ENCODE peak calls at places on chromosomes 7 and 10, in ten cellular contexts. B is H7; U is stimulated activated CD8-positive, alpha-beta memory T cell treated with anti-CD3 and anti-CD28 coated beads, Interleukin-7, amount 100 ng/mL, for 4 hours; C is GM12891; E is EL; N is fibroblast of mammary gland; R is activated CD4-positive, alpha-beta T cell treated with anti-CD3 and anti-CD28 coated beads for 24 hours; G is NCI-H1436; J is activated effector memory CD4-positive, alpha-beta T cell treated with Interleukin-2 at 50 U/mL for 16 hours; Q is fibroblast of the conjunctiva. Z is an unnamed sample.
A peak's percentile ranks its signal among the peaks of the same experiment; 100 is the strongest.

GRCh38 chr7:80916770-80917681 is 1.8 kb downstream of the SEMA3C start:
- DNase-seq in R (no peak), N (peak; percentile 93), E (peak; percentile 74), U (no peak), J (no peak), B (no peak), G (no peak), C (no peak), Q (peak; percentile 50), Z (no peak)

GRCh38 chr7:44982535-44982923 is 3.7 kb upstream of the MYO1G start:
- DNase-seq in R (no peak), J (no peak), C (no peak), U (no peak), B (no peak), E (no peak), N (no peak), G (no peak), Q (no peak), Z (no peak)

GRCh38 chr7:17370901-17371550 is 72.6 kb downstream of the AHR start:
- DNase-seq in C (no peak), N (peak; percentile 21), B (no peak), J (no peak), R (no peak), U (no peak), Q (no peak), E (peak; percentile 42), G (no peak), Z (no peak)

GRCh38 chr7:55189878-55190436 is 171.1 kb downstream of the EGFR start:
- DNase-seq in E (no peak), R (no peak), Q (no peak), C (no peak), J (no peak), B (no peak), G (no peak), U (no peak), N (no peak), Z (no peak)

GRCh38 chr7:141360414-141360760 is 190.8 kb upstream of the AGK start:
- DNase-seq in C (no peak), J (no peak), B (no peak), U (no peak), E (no peak), R (no peak), N (no peak), G (no peak), Q (no peak), Z (no peak)

GRCh38 chr10:132988988-132989387 is 46.6 kb upstream of the CFAP46 start:
- DNase-seq in U (no peak), E (no peak), N (no peak), J (no peak), Q (no peak), R (no peak), C (no peak), G (no peak), B (no peak), Z (no peak)

GRCh38 chr7:114416089-114416990 is 1.7 kb downstream of the FOXP2 start:
- DNase-seq in G (no peak), B (no peak), E (no peak), N (peak; percentile 40), U (no peak), R (no peak), C (no peak), J (no peak), Q (no peak), Z (no peak)

GRCh38 chr10:71748671-71749191 is 24.6 kb downstream of the VSIR start:
- DNase-seq in C (peak; percentile 72), E (no peak), G (no peak), J (peak; percentile 83), R (peak; percentile 39), N (no peak), Q (no peak), U (peak; percentile 57), B (peak; percentile 80), Z (peak; percentile 89)

GRCh38 chr7:129684777-129685176 is 73.3 kb downstream of the NRF1 start:
- DNase-seq in Q (no peak), E (peak; percentile 18), C (no peak), J (no peak), N (no peak), R (no peak), U (no peak), G (no peak), B (peak; percentile 39), Z (no peak)

GRCh38 chr10:31000867-31001266 is 30.8 kb downstream of the ZNF438 start:
- DNase-seq in U (no peak), N (peak; percentile 37), J (no peak), Q (no peak), R (no peak), B (no peak), E (no peak), C (no peak), G (no peak), Z (no peak)

GRCh38 chr7:28389504-28390385 is 22.6 kb upstream of the CREB5 start:
- DNase-seq in B (peak; percentile 24), Q (peak; percentile 67), C (peak; percentile 4), N (peak; percentile 79), G (peak; percentile 46), J (no peak), U (no peak), R (no peak), E (peak; percentile 65), Z (peak; percentile 69)

GRCh38 chr10:119284679-119285096 is 77.3 kb downstream of the GRK5 start:
- DNase-seq in C (no peak), E (no peak), B (no peak), R (no peak), G (no peak), N (no peak), U (no peak), Q (no peak), J (no peak), Z (no peak)

GRCh38 chr10:30747633-30748032 is 118.1 kb upstream of the LYZL2 start:
- DNase-seq in U (no peak), E (peak; percentile 64), R (peak; percentile 25), N (peak; percentile 66), G (no peak), B (no peak), Q (no peak), C (no peak), J (peak; percentile 14), Z (no peak)

GRCh38 chr10:106746888-106747287 is 417.6 kb downstream of the SORCS1 start:
- DNase-seq in N (no peak), R (no peak), U (no peak), E (no peak), C (no peak), G (no peak), Q (no peak), B (no peak), J (no peak), Z (no peak)

GRCh38 chr7:8638076-8638475 is 204.7 kb downstream of the NXPH1 start:
- DNase-seq in N (no peak), B (peak; percentile 3), G (peak; percentile 88), R (no peak), J (no peak), Q (no peak), U (no peak), C (no peak), E (no peak), Z (no peak)

GRCh38 chr10:5442056-5442989 is 30.0 kb downstream of the NET1 start:
- DNase-seq in G (peak; percentile 23), N (peak; percentile 68), C (no peak), R (peak; percentile 26), E (peak; percentile 51), U (no peak), Q (no peak), J (no peak), B (no peak), Z (peak; percentile 51)

GRCh38 chr10:51886438-51887068 is 187.2 kb upstream of the CSTF2T start:
- DNase-seq in J (no peak), E (peak; percentile 40), B (no peak), R (no peak), C (no peak), N (peak; percentile 74), Q (no peak), U (no peak), G (no peak), Z (no peak)

GRCh38 chr10:130782467-130782866 is 529.1 kb downstream of the TCERG1L start:
- DNase-seq in N (no peak), C (no peak), R (no peak), E (no peak), U (no peak), J (no peak), B (peak; percentile 88), Q (no peak), G (no peak), Z (no peak)

GRCh38 chr10:91652364-91652763 is 19.5 kb upstream of the PPP1R3C start:
- DNase-seq in C (no peak), G (no peak), Q (peak; percentile 61), J (no peak), R (no peak), E (peak; percentile 99), B (no peak), U (no peak), N (peak; percentile 95), Z (no peak)

GRCh38 chr7:140676303-140676702 is 3.6 kb downstream of the ADCK2 start:
- DNase-seq in R (no peak), B (no peak), C (peak; percentile 48), N (no peak), E (no peak), G (no peak), Q (no peak), J (no peak), U (no peak), Z (peak; percentile 67)

GRCh38 chr10:507908-508444 is 181.5 kb downstream of the DIP2C start:
- DNase-seq in E (no peak), G (no peak), Q (no peak), U (no peak), C (no peak), J (no peak), B (no peak), R (no peak), N (no peak), Z (no peak)

GRCh38 chr10:93336110-93336509 is 146.0 kb downstream of the MYOF start:
- DNase-seq in U (no peak), J (no peak), C (no peak), G (no peak), B (no peak), R (no peak), Q (no peak), E (no peak), N (no peak), Z (no peak)

GRCh38 chr10:70714245-70714644 is 41.9 kb downstream of the ADAMTS14 start:
- DNase-seq in C (no peak), R (no peak), J (no peak), U (no peak), E (no peak), B (no peak), Q (no peak), N (no peak), G (no peak), Z (no peak)

GRCh38 chr7:31133497-31133896 is 81.4 kb downstream of the ADCYAP1R1 start:
- DNase-seq in G (no peak), R (no peak), N (no peak), C (no peak), U (no peak), Q (no peak), B (no peak), E (no peak), J (no peak), Z (no peak)

GRCh38 chr7:1256621-1257020 is 23.9 kb downstream of the UNCX start:
- DNase-seq in G (no peak), U (no peak), E (no peak), B (no peak), R (no peak), J (no peak), N (no peak), C (no peak), Q (no peak), Z (no peak)

GRCh38 chr10:63491558-63492316 is 26.0 kb upstream of the JMJD1C start:
- DNase-seq in B (no peak), N (peak; percentile 93), Q (peak; percentile 94), R (no peak), G (no peak), U (no peak), C (no peak), E (peak; percentile 61), J (no peak), Z (no peak)

Z was measured in MM.1S.